ENCODE peak calls at places on chromosomes 3 and 15, in five cellular contexts. S, E, B, W and V are unnamed samples. For H3K4me1 and H3K9me3, the result is how much of the 10 kb centered on the place peaks cover.

GRCh38 chr15:74826372-74826819 is at the start of gene CPLX3:
- DNase-seq in S (no peak), W (no peak), E (peak), B (peak), V (no peak)

GRCh38 chr3:44989636-44990373 is 13.8 kb downstream of the EXOSC7 start:
- DNase-seq in W (no peak), B (no peak), E (no peak), S (no peak), V (no peak)

GRCh38 chr15:49415171-49415570 is 7.9 kb upstream of the FGF7 start:
- DNase-seq in W (no peak), S (no peak), E (no peak), B (no peak), V (no peak)

GRCh38 chr15:99485992-99486370 is 79.8 kb upstream of the MEF2A start:
- DNase-seq in S (no peak), B (no peak), E (no peak), W (no peak), V (no peak)

GRCh38 chr15:52789601-52790165 is 453 bp downstream of the ONECUT1 start:
- DNase-seq in B (peak), E (no peak), W (no peak), S (no peak), V (no peak)

GRCh38 chr15:89845305-89845893 is 30.7 kb upstream of the ANPEP start:
- DNase-seq in E (no peak), W (peak), B (no peak), S (no peak), V (peak)

GRCh38 chr3:152258448-152259302 is 10.1 kb upstream of the MBNL1 start:
- DNase-seq in W (peak), B (no peak), S (peak), E (peak), V (peak)

GRCh38 chr15:48202068-48202467 is 4.0 kb upstream of the SLC12A1 start:
- DNase-seq in W (no peak), S (no peak), B (no peak), E (no peak), V (no peak)

GRCh38 chr3:5019411-5020261 is 40.4 kb downstream of the BHLHE40 start:
- DNase-seq in W (no peak), S (no peak), E (peak), B (peak), V (no peak)

GRCh38 chr3:141127344-141128125 is 76.4 kb downstream of the SPSB4 start:
- DNase-seq in E (no peak), S (no peak), B (no peak), W (no peak), V (no peak)

GRCh38 chr15:87755226-87755625 is 501.3 kb downstream of the NTRK3 start:
- DNase-seq in W (no peak), S (no peak), E (no peak), B (no peak), V (no peak)

GRCh38 chr3:156052115-156052514 is 68.3 kb upstream of the KCNAB1 start:
- DNase-seq in E (no peak), S (no peak), B (no peak), W (no peak), V (no peak)

GRCh38 chr15:49052662-49053061 is 6.4 kb upstream of the SECISBP2L start:
- DNase-seq in B (no peak), W (no peak), S (no peak), E (no peak), V (no peak)

GRCh38 chr15:30033211-30033610 is 49.5 kb upstream of the GOLGA8J start:
- DNase-seq in S (no peak), E (no peak), W (no peak), B (no peak), V (no peak)

GRCh38 chr15:80401471-80401870 is 2.7 kb upstream of the ARNT2 start:
- DNase-seq in W (no peak), B (no peak), S (no peak), E (no peak), V (no peak)

GRCh38 chr3:111616417-111617105 is 21.4 kb upstream of the ZBED2 start:
- DNase-seq in S (peak), B (no peak), W (no peak), E (peak), V (peak)

GRCh38 chr3:183265157-183265642 is 12.1 kb downstream of the B3GNT5 start:
- DNase-seq in S (no peak), E (no peak), B (peak), W (no peak), V (no peak)

GRCh38 chr3:167184511-167184910 is 195.6 kb downstream of the ZBBX start:
- DNase-seq in B (peak), S (no peak), W (no peak), E (no peak), V (no peak)

GRCh38 chr3:175398676-175399075 is 539.5 kb downstream of the NAALADL2 start:
- DNase-seq in B (no peak), E (no peak), W (no peak), S (no peak), V (no peak)

GRCh38 chr15:76335851-76336253 is 721 bp upstream of the ISL2 start:
- DNase-seq in W (peak), E (no peak), S (no peak), B (peak), V (no peak)

GRCh38 chr3:180311242-180311641 is 274.5 kb upstream of the PEX5L start:
- DNase-seq in S (no peak), B (no peak), E (no peak), W (no peak), V (no peak)

GRCh38 chr3:39383190-39383912 is at the start of gene SLC25A38:
- DNase-seq in E (peak), B (peak), W (peak), S (peak), V (peak)

GRCh38 chr3:138477120-138477519 is 42.7 kb downstream of the ESYT3 start:
- DNase-seq in E (no peak), W (no peak), S (no peak), B (no peak), V (no peak)

GRCh38 chr3:114878119-114878839 is 268.8 kb downstream of the ZBTB20 start:
- DNase-seq in W (no peak), S (no peak), E (no peak), B (no peak), V (peak)

GRCh38 chr3:47590212-47590611 is 11.5 kb upstream of the CSPG5 start:
- DNase-seq in S (no peak), W (no peak), B (no peak), E (peak), V (no peak)

GRCh38 chr15:59170295-59170881 is 36.3 kb upstream of the LDHAL6B start:
- DNase-seq in B (peak), S (no peak), W (no peak), E (peak), V (peak)

GRCh38 chr3:157285966-157286365 is 126.0 kb upstream of the CCNL1 start:
- DNase-seq in W (no peak), B (no peak), S (no peak), E (no peak), V (no peak)

GRCh38 chr3:188185717-188186236 is 31.8 kb downstream of the LPP start:
- DNase-seq in B (no peak), W (no peak), S (no peak), E (peak), V (no peak)

GRCh38 chr3:188183452-188183851 is 29.5 kb downstream of the LPP start:
- DNase-seq in W (no peak), B (peak), E (no peak), S (no peak), V (no peak)

GRCh38 chr3:188184649-188185048 is 30.7 kb downstream of the LPP start:
- DNase-seq in B (no peak), W (no peak), S (no peak), E (no peak), V (no peak)

GRCh38 chr3:188187055-188187454 is 33.1 kb downstream of the LPP start:
- DNase-seq in B (no peak), W (no peak), E (no peak), S (no peak), V (no peak)

DNA sequence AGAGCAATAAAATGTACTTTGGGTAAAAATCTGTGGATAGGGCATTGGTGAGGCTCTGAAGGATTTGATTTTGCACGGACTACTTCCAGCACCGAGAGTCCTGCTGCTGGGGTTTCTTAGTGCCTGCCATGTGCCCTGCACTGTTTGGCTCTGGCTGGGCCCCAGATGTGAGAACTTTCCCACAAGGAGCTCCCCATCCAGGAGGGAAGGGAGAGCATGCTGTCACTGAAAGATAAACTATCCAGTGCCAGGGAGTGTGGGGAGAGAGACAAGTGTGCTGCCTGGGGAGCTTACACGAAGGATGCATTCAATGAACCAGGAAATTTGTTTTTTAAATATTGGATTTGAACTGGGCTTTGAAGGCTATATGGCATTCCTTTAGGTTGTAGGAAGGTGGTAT is 30.2 kb downstream of the LPP start:
- DNase-seq in B (peak), W (no peak), E (no peak), S (no peak), V (no peak)
- H3K4me1 ChIP-seq in B (under half), W (under half), E (half or more), S (under half), V (under half)

DNA sequence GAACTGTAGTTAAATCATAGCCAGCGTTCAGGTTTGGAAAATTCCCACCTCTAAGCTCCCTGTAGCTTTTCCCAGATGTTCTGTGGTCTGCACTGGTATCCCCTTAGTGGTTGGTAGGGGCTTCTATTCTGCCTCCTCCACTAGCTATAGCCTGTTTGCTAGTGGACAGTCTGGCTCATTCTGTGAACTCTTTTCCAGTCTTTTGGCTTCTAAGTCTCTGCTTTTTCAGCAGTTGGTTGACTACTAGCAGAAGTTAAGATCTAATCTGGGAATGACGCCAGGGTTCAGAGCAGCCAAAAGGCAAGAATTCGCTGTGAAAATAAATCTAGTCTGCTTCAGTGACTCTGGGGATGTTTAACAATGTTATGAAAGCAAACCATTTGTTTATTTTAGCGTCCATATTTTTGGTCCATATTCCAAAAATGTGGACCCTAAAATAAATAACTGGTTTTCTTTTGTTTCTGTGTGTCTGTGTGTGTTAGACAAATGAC is 73.7 kb upstream of the WDR72 start:
- DNase-seq in B (no peak), E (no peak), S (no peak), W (no peak), V (no peak)
- H3K27ac ChIP-seq in B (no peak), E (peak), S (no peak), W (peak), V (no peak)

GRCh38 chr3:137471553-137472204 is 292.4 kb upstream of the SOX14 start:
- DNase-seq in E (no peak), B (no peak), S (no peak), W (no peak), V (no peak)

GRCh38 chr3:137471130-137471529 is 293.0 kb upstream of the SOX14 start:
- DNase-seq in S (no peak), W (no peak), B (no peak), E (no peak), V (no peak)

GRCh38 chr3:137469263-137469662 is 294.9 kb upstream of the SOX14 start:
- DNase-seq in W (no peak), B (no peak), S (no peak), E (no peak), V (no peak)

GRCh38 chr3:137468446-137468845 is 295.7 kb upstream of the SOX14 start:
- DNase-seq in S (no peak), E (no peak), W (no peak), B (no peak), V (no peak)
- H3K9me3 ChIP-seq in S (under half), E (under half), W (under half), B (under half), V (under half)

GRCh38 chr3:67648701-67649100 is 5.7 kb downstream of the SUCLG2 start:
- DNase-seq in S (no peak), E (no peak), B (no peak), W (no peak), V (peak)
- H3K4me1 ChIP-seq in S (under half), E (half or more), B (under half), W (half or more), V (under half)

DNA sequence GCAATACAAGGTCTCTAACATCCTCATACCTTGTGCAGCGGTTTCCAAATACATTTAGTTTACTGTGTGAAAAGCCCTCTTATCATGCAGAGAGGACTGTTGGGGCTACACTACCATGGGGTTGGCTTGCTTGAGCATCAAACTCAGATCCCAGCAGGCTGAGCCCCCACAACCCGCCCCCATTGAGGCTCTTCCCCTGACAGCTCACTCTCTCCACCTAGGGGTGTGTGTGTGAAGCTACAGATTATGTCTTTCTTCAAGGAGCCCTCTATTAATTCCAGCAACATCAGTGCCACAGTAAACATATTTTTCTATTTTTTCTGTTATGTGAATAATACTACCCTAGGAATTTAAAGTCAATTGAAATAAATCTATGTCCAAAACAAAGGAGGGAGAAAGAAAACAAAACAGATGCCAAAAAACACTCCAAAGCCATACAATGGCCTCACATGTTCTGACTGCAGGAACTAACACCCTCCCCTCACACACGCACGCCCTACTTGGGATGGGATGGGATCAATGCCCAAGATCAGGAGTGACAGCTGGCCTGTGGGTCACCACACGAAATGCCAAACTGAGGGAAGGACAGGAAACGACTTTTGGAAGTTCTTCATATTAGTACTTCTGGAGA is 14.7 kb downstream of the TM4SF4 start:
- DNase-seq in E (no peak), W (no peak), S (no peak), B (peak), V (no peak)
- H3K27ac ChIP-seq in E (no peak), W (peak), S (no peak), B (no peak), V (no peak)

DNA sequence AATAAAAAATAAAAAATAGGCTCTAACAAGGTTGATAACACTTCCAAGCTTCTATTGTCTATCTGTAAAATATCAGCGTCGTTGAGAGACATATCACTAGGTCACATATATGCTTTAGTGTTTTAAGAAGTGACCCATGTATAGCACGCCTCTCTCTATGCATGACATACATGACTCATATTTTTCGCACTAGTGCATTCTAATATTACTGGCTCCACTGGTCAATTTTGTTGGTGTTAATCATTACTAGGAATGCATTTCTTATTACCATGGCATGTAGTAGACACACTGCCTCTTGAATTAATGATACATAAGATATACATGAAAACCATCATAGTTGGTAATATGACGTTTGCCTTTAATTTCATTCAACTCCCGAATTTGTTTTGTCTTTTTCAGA is 203.1 kb downstream of the CHL1 start:
- DNase-seq in W (no peak), E (no peak), B (no peak), S (no peak), V (no peak)
- H3K9me3 ChIP-seq in W (under half), E (under half), B (half or more), S (under half), V (under half)

DNA sequence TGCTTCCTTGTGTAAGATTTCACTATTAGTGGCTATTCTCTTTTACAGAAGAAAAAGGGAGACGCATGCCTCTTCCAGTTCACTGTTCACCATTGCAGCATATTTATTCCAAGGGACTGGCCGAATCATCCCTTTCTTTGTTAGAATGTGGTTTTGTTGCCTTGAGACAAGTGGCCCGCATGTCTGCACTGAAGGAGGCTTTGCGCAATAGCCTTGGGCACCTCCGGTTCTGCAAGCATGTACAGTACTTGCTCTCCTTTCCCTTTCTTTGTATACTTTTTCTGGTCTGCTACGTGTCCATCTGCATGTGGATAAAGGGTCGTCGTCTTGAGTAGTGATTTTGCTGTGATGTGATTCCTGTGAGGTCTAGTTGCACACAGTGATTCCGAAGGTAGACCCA is 43.0 kb downstream of the FLNB start:
- DNase-seq in S (no peak), E (no peak), W (no peak), B (no peak), V (peak)
- H3K4me1 ChIP-seq in S (under half), E (under half), W (half or more), B (under half), V (half or more)

GRCh38 chr3:23889401-23889800 is 27.4 kb downstream of the NKIRAS1 start:
- DNase-seq in B (no peak), S (no peak), E (no peak), W (no peak), V (no peak)
- H3K27ac ChIP-seq in B (no peak), S (no peak), E (no peak), W (no peak), V (no peak)

GRCh38 chr15:83082730-83083386 is 15.8 kb upstream of the BTBD1 start:
- DNase-seq in B (no peak), W (no peak), E (no peak), S (no peak), V (no peak)

GRCh38 chr15:83078712-83079111 is 11.7 kb upstream of the BTBD1 start:
- DNase-seq in E (no peak), W (no peak), B (no peak), S (no peak), V (no peak)

GRCh38 chr15:83081256-83082014 is 14.4 kb upstream of the BTBD1 start:
- DNase-seq in E (no peak), B (no peak), W (no peak), S (no peak), V (no peak)

GRCh38 chr15:83077487-83078230 is 10.6 kb upstream of the BTBD1 start:
- DNase-seq in B (no peak), S (no peak), W (no peak), E (no peak), V (no peak)
- H3K9me3 ChIP-seq in B (under half), S (under half), W (under half), E (under half), V (under half)

DNA sequence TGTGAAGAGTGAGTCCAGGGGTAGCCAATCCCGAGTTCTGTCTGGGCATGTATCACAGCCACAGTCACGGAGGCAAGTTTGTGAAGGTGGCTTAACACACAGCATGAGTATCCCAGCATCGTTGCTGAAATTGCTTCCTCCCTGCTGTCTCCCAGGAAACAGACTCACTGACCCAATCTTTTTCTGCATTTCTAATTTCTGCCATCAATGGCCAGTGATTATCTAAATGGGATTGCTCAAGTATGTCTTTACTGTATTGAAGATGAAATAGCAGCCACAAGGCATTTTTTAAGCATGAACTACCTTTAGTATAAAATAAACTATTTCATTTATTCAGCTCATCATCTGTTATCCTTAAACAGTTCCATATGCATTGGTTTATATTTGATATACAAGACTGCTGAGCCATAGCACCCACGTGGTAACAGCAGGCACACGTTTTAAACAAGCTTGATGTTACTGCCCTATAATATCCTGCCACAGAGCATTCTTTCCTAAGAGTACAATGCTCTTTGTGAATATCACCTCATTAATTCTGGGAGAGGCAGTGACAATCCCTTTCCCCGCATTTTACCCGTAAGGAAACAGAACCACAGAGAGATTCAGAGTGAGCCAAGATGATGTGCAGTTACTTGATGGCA is 276.6 kb upstream of the THBS1 start:
- DNase-seq in B (no peak), E (no peak), W (no peak), S (no peak), V (no peak)
- H3K4me1 ChIP-seq in B (under half), E (under half), W (under half), S (under half), V (half or more)